ENCODE peak calls at places on chromosome 20, in ten cellular contexts. Y, I, O, S, E, U, H, Z, K and Q are unnamed samples.

GRCh38 chr20:51888186-51888790 is 86.0 kb upstream of the SALL4 start:
- DNase-seq in Y (no peak), I (no peak), O (no peak), S (no peak), E (no peak), U (no peak), H (no peak), Z (no peak), K (no peak), Q (no peak)

GRCh38 chr20:47686545-47686944 is 98.7 kb downstream of the SULF2 start:
- DNase-seq in Y (no peak), I (peak; percentile 89), O (no peak), S (no peak), E (no peak), U (no peak), H (no peak), Z (no peak), K (no peak), Q (no peak)

GRCh38 chr20:45036044-45036755 is 64.7 kb downstream of the KCNS1 start:
- DNase-seq in Y (no peak), I (no peak), O (no peak), S (no peak), E (no peak), U (no peak), H (no peak), Z (no peak), K (no peak), Q (no peak)

GRCh38 chr20:8255945-8256632 is 124.0 kb downstream of the PLCB1 start:
- DNase-seq in Y (no peak), I (no peak), O (peak; percentile 81), S (no peak), E (no peak), U (no peak), H (no peak), Z (no peak), K (no peak), Q (no peak)

GRCh38 chr20:5919634-5920544 is 30.4 kb downstream of the TRMT6 start:
- DNase-seq in Y (no peak), I (no peak), O (no peak), S (no peak), E (no peak), U (no peak), H (no peak), Z (no peak), K (no peak), Q (no peak)

GRCh38 chr20:11376406-11376805 is 541.3 kb upstream of the BTBD3 start:
- DNase-seq in Y (no peak), I (no peak), O (no peak), S (no peak), E (no peak), U (no peak), H (no peak), Z (no peak), K (no peak), Q (no peak)

GRCh38 chr20:34179636-34180360 is 61.4 kb upstream of the ASIP start:
- DNase-seq in Y (no peak), I (no peak), O (no peak), S (no peak), E (no peak), U (no peak), H (no peak), Z (no peak), K (no peak), Q (no peak)

GRCh38 chr20:48776306-48776705 is 51.5 kb downstream of the PREX1 start:
- DNase-seq in Y (no peak), I (no peak), O (no peak), S (no peak), E (no peak), U (no peak), H (no peak), Z (no peak), K (no peak), Q (no peak)

GRCh38 chr20:1247689-1248088 is 18.4 kb upstream of the SNPH start:
- DNase-seq in Y (no peak), I (no peak), O (no peak), S (no peak), E (no peak), U (no peak), H (peak; percentile 46), Z (no peak), K (no peak), Q (no peak)

GRCh38 chr20:15799871-15800270 is 773.4 kb downstream of the KIF16B start:
- DNase-seq in Y (no peak), I (no peak), O (no peak), S (no peak), E (no peak), U (no peak), H (no peak), Z (no peak), K (no peak), Q (no peak)

GRCh38 chr20:3193806-3194616 is 10.5 kb downstream of the DDRGK1 start:
- DNase-seq in Y (no peak), I (no peak), O (no peak), S (no peak), E (no peak), U (no peak), H (no peak), Z (no peak), K (no peak), Q (no peak)

GRCh38 chr20:53036992-53037391 is 64.8 kb downstream of the TSHZ2 start:
- DNase-seq in Y (no peak), I (no peak), O (no peak), S (no peak), E (no peak), U (no peak), H (no peak), Z (no peak), K (no peak), Q (no peak)

GRCh38 chr20:17499041-17499440 is 32.1 kb downstream of the BFSP1 start:
- DNase-seq in Y (no peak), I (no peak), O (no peak), S (no peak), E (no peak), U (no peak), H (no peak), Z (no peak), K (no peak), Q (no peak)

GRCh38 chr20:10469599-10469998 is 34.5 kb downstream of the SLX4IP start:
- DNase-seq in Y (peak; percentile 62), I (peak; percentile 26), O (peak; percentile 99), S (peak; percentile 24), E (peak; percentile 84), U (no peak), H (peak; percentile 35), Z (peak; percentile 44), K (no peak), Q (no peak)

GRCh38 chr20:21509597-21510331 is 4.1 kb downstream of the NKX2-2 start:
- DNase-seq in Y (no peak), I (no peak), O (no peak), S (no peak), E (no peak), U (no peak), H (peak; percentile 27), Z (no peak), K (no peak), Q (no peak)

GRCh38 chr20:19256085-19256484 is 43.6 kb downstream of the SLC24A3 start:
- DNase-seq in Y (no peak), I (no peak), O (no peak), S (no peak), E (no peak), U (no peak), H (no peak), Z (no peak), K (no peak), Q (no peak)

GRCh38 chr20:47704746-47705496 is 80.4 kb downstream of the SULF2 start:
- DNase-seq in Y (no peak), I (no peak), O (no peak), S (no peak), E (no peak), U (no peak), H (no peak), Z (peak; percentile 39), K (no peak), Q (no peak)

GRCh38 chr20:17505664-17506517 is 25.3 kb downstream of the BFSP1 start:
- DNase-seq in Y (no peak), I (no peak), O (no peak), S (no peak), E (no peak), U (peak; percentile 24), H (no peak), Z (no peak), K (peak; percentile 4), Q (no peak)

GRCh38 chr20:58246346-58246745 is 17.9 kb upstream of the ANKRD60 start:
- DNase-seq in Y (peak; percentile 43), I (peak; percentile 64), O (no peak), S (no peak), E (no peak), U (no peak), H (no peak), Z (no peak), K (no peak), Q (no peak)

GRCh38 chr20:23226612-23227265 is 123.9 kb upstream of the NXT1 start:
- DNase-seq in Y (no peak), I (no peak), O (no peak), S (no peak), E (no peak), U (no peak), H (no peak), Z (no peak), K (no peak), Q (no peak)

GRCh38 chr20:41135187-41135887 is 2.0 kb upstream of the PLCG1 start:
- DNase-seq in Y (peak; percentile 70), I (peak; percentile 88), O (peak; percentile 46), S (peak; percentile 80), E (no peak), U (peak; percentile 55), H (peak; percentile 82), Z (no peak), K (peak; percentile 44), Q (peak; percentile 53)

GRCh38 chr20:64156886-64157875 is 7.1 kb upstream of the MYT1 start:
- DNase-seq in Y (no peak), I (no peak), O (no peak), S (no peak), E (no peak), U (no peak), H (no peak), Z (no peak), K (no peak), Q (no peak)